ENCODE peak calls at places on chromosome 14, in seven cellular contexts. K, V, Z, Y, S, O and L are unnamed samples. For H3K4me1, the result is how much of the 10 kb centered on the place peaks cover.

GRCh38 chr14:90487031-90487430 is 90.2 kb downstream of the CALM1 start:
- DNase-seq in K (no peak), V (no peak), Z (no peak), Y (no peak), S (no peak), O (peak), L (no peak)

GRCh38 chr14:72663956-72664650 is 229.8 kb downstream of the DPF3 start:
- DNase-seq in K (no peak), V (no peak), Z (no peak), Y (no peak), S (no peak), O (no peak), L (no peak)

GRCh38 chr14:31286456-31287293 is 79.1 kb upstream of the HECTD1 start:
- DNase-seq in K (no peak), V (no peak), Z (no peak), Y (no peak), S (peak), O (no peak), L (no peak)

GRCh38 chr14:82224610-82225009 is 691.0 kb upstream of the SEL1L start:
- DNase-seq in K (no peak), V (no peak), Z (no peak), Y (no peak), S (no peak), O (no peak), L (no peak)

GRCh38 chr14:68011629-68012028 is 192.1 kb downstream of the RAD51B start:
- DNase-seq in K (no peak), V (no peak), Z (no peak), Y (no peak), S (no peak), O (no peak), L (no peak)

GRCh38 chr14:100709252-100709955 is 17.3 kb upstream of the DLK1 start:
- DNase-seq in K (no peak), V (no peak), Z (peak), Y (no peak), S (no peak), O (no peak), L (no peak)

GRCh38 chr14:79701371-79701770 is 509.9 kb downstream of the DIO2 start:
- DNase-seq in K (no peak), V (no peak), Z (no peak), Y (no peak), S (no peak), O (no peak), L (no peak)

GRCh38 chr14:38971258-38971921 is 131.6 kb downstream of the SEC23A start:
- DNase-seq in K (no peak), V (no peak), Z (no peak), Y (no peak), S (no peak), O (no peak), L (no peak)

GRCh38 chr14:30227871-30228270 is 300.2 kb upstream of the PRKD1 start:
- DNase-seq in K (no peak), V (no peak), Z (no peak), Y (no peak), S (no peak), O (no peak), L (peak)

GRCh38 chr14:99327050-99327449 is 55.1 kb upstream of the BCL11B start:
- DNase-seq in K (no peak), V (peak), Z (no peak), Y (no peak), S (no peak), O (peak), L (no peak)

GRCh38 chr14:62819931-62820330 is 225.3 kb downstream of the KCNH5 start:
- DNase-seq in K (no peak), V (no peak), Z (no peak), Y (no peak), S (no peak), O (no peak), L (no peak)

GRCh38 chr14:84891414-84891813 is 638.5 kb upstream of the FLRT2 start:
- DNase-seq in K (no peak), V (no peak), Z (no peak), Y (no peak), S (no peak), O (no peak), L (no peak)

GRCh38 chr14:99001241-99001640 is 270.8 kb downstream of the BCL11B start:
- DNase-seq in K (no peak), V (no peak), Z (no peak), Y (no peak), S (no peak), O (no peak), L (no peak)

GRCh38 chr14:59126714-59127436 is 61.6 kb upstream of the DAAM1 start:
- DNase-seq in K (no peak), V (no peak), Z (peak), Y (no peak), S (no peak), O (peak), L (peak)

GRCh38 chr14:93716410-93717221 is 71.7 kb downstream of the PRIMA1 start:
- DNase-seq in K (no peak), V (no peak), Z (no peak), Y (no peak), S (no peak), O (peak), L (no peak)

GRCh38 chr14:99612065-99612736 is 8.2 kb upstream of the CCDC85C start:
- DNase-seq in K (peak), V (no peak), Z (no peak), Y (no peak), S (no peak), O (no peak), L (no peak)

GRCh38 chr14:60505448-60505847 is 3.5 kb upstream of the SIX6 start:
- DNase-seq in K (no peak), V (no peak), Z (no peak), Y (no peak), S (no peak), O (no peak), L (no peak)

GRCh38 chr14:92362781-92363235 is 39.8 kb downstream of the SLC24A4 start:
- DNase-seq in K (peak), V (no peak), Z (peak), Y (no peak), S (no peak), O (no peak), L (no peak)

DNA sequence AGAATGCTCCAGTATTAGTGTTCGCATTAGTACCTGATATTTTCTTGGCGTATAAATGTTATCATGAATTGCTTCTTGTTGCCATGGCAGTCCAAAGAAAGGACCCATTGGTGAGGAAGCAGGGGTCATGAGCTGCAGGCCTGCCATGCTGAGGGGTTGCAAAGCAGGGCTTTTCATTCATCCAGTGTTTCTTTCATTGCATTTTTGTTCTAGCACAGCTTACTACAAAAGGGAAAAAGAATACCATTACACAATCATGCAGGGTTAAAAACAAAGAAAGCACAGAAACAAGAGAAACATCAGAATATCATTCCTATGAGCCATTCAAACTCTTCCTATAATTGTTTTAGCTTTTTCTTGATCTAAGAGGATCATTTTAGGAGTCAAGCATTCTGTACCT is 24.0 kb downstream of the DICER1 start:
- DNase-seq in K (no peak), V (no peak), Z (no peak), Y (no peak), S (no peak), O (no peak), L (no peak)
- H3K4me1 ChIP-seq in K (under half), V (under half), Z (under half), Y (half or more), S (under half), O (under half), L (under half)

GRCh38 chr14:70317969-70318634 is 41.4 kb downstream of the COX16 start:
- DNase-seq in K (peak), V (no peak), Z (peak), Y (no peak), S (peak), O (peak), L (no peak)
- TF ChIP-seq CTCF in K (peak), V (no peak), Z (peak), Y (peak), S (peak), O (peak), L (no peak)

DNA sequence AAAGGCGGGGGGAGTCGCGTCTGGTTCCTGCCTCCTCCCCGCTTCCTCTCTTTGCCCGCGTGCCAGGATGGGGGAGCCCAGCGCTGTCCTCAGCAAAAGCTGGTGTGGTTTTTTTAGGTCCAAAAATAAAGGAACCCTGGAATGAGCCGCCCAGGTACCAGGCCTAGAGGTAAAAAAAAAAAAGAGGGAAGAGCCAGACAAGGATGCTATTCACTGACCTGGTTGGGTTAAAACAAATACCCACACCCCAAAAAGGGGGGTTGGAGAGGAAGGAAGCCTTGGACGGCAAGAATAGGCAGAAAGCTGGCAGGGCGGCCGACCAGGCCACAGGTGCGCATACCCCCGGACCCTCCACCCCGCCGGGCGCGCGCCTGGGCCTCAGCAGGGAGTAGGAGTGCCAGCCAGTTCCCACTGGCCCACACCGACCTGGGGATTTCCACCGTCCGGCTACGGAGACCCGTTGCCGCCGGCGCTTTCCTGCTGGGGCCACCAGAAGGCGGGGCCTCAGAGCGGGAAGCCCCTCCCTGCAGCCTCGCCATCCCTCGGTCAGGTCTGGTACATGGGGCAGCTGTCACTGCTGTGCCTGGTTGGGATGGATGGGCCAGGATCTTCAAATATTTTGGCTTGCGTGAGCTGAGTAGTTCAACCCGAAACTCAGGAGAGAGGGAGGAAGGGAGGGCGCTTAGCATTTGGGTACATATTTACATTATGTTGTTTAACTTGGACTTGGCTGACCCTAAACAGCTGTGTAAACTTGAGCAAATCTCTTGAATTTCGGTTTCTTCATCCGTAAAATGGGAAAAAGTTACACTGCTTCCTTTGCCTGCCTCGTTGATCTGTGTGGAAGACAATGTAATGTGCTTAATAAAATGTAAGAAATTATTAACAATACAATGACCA is 5.4 kb upstream of the IRF2BPL start:
- DNase-seq in K (peak), V (peak), Z (peak), Y (peak), S (no peak), O (peak), L (peak)
- TF ChIP-seq EP300 in K (peak), V (no peak), Z (peak), Y (no peak), S (no peak), O (no peak), L (no peak)

DNA sequence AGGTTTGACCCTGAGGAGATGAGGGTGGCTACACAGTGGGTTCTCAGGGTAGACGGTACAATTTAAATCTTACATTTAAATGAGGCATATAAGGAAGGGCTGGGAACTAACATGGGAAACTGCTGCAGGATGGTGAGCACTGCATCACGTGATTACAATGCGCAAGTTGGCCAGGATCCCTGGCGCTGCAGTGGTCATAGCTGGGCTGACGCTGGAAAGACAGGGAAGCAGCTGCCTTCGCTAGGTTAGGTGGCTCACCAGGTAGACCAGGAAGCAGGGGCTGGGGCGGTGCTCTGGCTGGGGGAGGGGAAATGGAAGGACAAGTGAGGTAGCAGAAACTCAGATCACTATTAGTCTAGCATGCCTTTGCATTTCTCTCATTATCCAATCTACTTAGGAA is 149.9 kb downstream of the FOXN3 start:
- DNase-seq in K (no peak), V (no peak), Z (no peak), Y (no peak), S (no peak), O (no peak), L (no peak)
- H3K4me1 ChIP-seq in K (under half), V (under half), Z (under half), Y (under half), S (under half), O (under half), L (under half)

DNA sequence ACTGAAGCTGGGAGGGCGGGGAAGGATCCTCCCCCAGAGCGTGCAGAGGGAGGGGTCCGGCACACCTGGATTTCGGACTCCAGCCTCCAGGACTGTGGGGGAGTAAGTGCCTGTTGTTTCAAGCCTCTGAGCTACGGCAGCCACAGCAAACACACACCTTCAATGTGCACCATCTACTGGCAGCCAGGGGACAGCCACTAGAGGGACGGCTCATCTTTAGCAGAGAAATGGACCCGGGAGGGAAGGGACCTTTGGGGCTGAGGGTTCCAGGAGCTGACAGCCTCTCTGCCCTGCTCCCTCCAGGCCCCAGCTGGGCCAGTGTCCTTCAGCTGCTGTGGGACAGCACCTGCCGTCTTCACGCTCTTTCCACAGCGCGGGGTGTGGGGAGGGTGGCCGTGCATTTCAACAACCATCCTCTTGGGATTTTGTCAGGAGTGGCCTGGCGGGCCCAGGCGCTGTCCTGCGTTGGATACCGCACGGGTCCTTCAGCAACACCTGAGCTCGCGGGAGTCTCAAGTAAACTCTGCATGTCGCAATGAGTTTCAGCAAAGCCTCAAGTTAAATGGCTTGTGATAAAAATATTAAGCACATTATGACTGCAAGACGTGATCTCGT is 209.2 kb upstream of the C14orf180 start:
- DNase-seq in K (no peak), V (no peak), Z (peak), Y (no peak), S (peak), O (peak), L (no peak)
- TF ChIP-seq CTCF in K (peak), V (no peak), Z (peak), Y (peak), S (peak), O (no peak), L (no peak)

GRCh38 chr14:51546603-51547258 is 105.0 kb upstream of the FRMD6 start:
- DNase-seq in K (no peak), V (no peak), Z (no peak), Y (no peak), S (no peak), O (no peak), L (no peak)

GRCh38 chr14:51546099-51546498 is 105.6 kb upstream of the FRMD6 start:
- DNase-seq in K (no peak), V (no peak), Z (no peak), Y (no peak), S (no peak), O (no peak), L (no peak)

GRCh38 chr14:51547701-51548100 is 104.0 kb upstream of the FRMD6 start:
- DNase-seq in K (no peak), V (no peak), Z (no peak), Y (no peak), S (no peak), O (no peak), L (no peak)

GRCh38 chr14:51547260-51547659 is 104.5 kb upstream of the FRMD6 start:
- DNase-seq in K (peak), V (no peak), Z (peak), Y (peak), S (no peak), O (peak), L (no peak)

GRCh38 chr14:51548187-51548586 is 103.5 kb upstream of the FRMD6 start:
- DNase-seq in K (no peak), V (no peak), Z (no peak), Y (no peak), S (no peak), O (no peak), L (no peak)
- TF ChIP-seq EP300 in K (no peak), V (no peak), Z (no peak), Y (no peak), S (no peak), O (peak), L (no peak)